ENCODE peak calls at places on chromosomes 1 and 21, in ten cellular contexts. U, L, S, N, R, Q, I, X, V and A are unnamed samples. For H3K9me2, the result is how much of the 10 kb centered on the place peaks cover.

GRCh38 chr1:23369335-23370013 is at the start of gene ZNF436:
- DNase-seq in U (peak), L (peak), S (peak), N (peak), R (peak), Q (peak), I (no peak), X (peak), V (peak), A (peak)

GRCh38 chr1:5479876-5480275 is 512.3 kb downstream of the NPHP4 start:
- DNase-seq in U (no peak), L (no peak), S (no peak), N (no peak), R (no peak), Q (no peak), I (no peak), X (no peak), V (no peak), A (no peak)

GRCh38 chr1:86596891-86597290 is 50.0 kb downstream of the CLCA4 start:
- DNase-seq in U (peak), L (no peak), S (no peak), N (no peak), R (no peak), Q (no peak), I (no peak), X (no peak), V (no peak), A (no peak)

GRCh38 chr1:91836307-91837056 is 49.5 kb downstream of the TGFBR3 start:
- DNase-seq in U (no peak), L (no peak), S (no peak), N (no peak), R (no peak), Q (no peak), I (no peak), X (no peak), V (no peak), A (peak)

GRCh38 chr1:35726814-35727433 is 8.2 kb upstream of the C1orf216 start:
- DNase-seq in U (peak), L (peak), S (peak), N (peak), R (peak), Q (peak), I (peak), X (peak), V (peak), A (peak)

GRCh38 chr1:2969870-2970291 is 51.4 kb upstream of the ACTRT2 start:
- DNase-seq in U (no peak), L (no peak), S (no peak), N (no peak), R (no peak), Q (no peak), I (no peak), X (no peak), V (no peak), A (no peak)

GRCh38 chr1:23895993-23896392 is 17.2 kb downstream of the CNR2 start:
- DNase-seq in U (no peak), L (no peak), S (no peak), N (no peak), R (no peak), Q (no peak), I (no peak), X (no peak), V (no peak), A (no peak)

GRCh38 chr1:151171190-151171589 is 4.6 kb downstream of the TMOD4 start:
- DNase-seq in U (no peak), L (no peak), S (no peak), N (no peak), R (no peak), Q (no peak), I (no peak), X (no peak), V (no peak), A (no peak)

GRCh38 chr21:40120944-40121575 is 253.8 kb downstream of the PCP4 start:
- DNase-seq in U (peak), L (peak), S (peak), N (peak), R (peak), Q (no peak), I (no peak), X (peak), V (peak), A (peak)

GRCh38 chr1:115544131-115544530 is 97.6 kb upstream of the VANGL1 start:
- DNase-seq in U (peak), L (no peak), S (no peak), N (no peak), R (no peak), Q (no peak), I (no peak), X (no peak), V (no peak), A (no peak)

GRCh38 chr1:53700776-53701175 is 38.2 kb downstream of the GLIS1 start:
- DNase-seq in U (no peak), L (no peak), S (no peak), N (no peak), R (no peak), Q (no peak), I (no peak), X (no peak), V (no peak), A (no peak)

GRCh38 chr1:6257541-6258069 is 3.3 kb downstream of the GPR153 start:
- DNase-seq in U (no peak), L (peak), S (no peak), N (no peak), R (no peak), Q (no peak), I (no peak), X (no peak), V (no peak), A (no peak)

GRCh38 chr1:234774971-234775370 is 165.0 kb upstream of the IRF2BP2 start:
- DNase-seq in U (peak), L (no peak), S (no peak), N (peak), R (no peak), Q (no peak), I (no peak), X (no peak), V (no peak), A (no peak)

GRCh38 chr1:113205980-113206766 is 133.2 kb downstream of the LRIG2 start:
- DNase-seq in U (no peak), L (no peak), S (no peak), N (no peak), R (no peak), Q (no peak), I (no peak), X (no peak), V (no peak), A (no peak)

GRCh38 chr1:182193908-182194550 is 132.5 kb upstream of the ZNF648 start:
- DNase-seq in U (peak), L (no peak), S (no peak), N (no peak), R (no peak), Q (no peak), I (no peak), X (no peak), V (no peak), A (no peak)

GRCh38 chr1:20057886-20058420 is 12.0 kb upstream of the PLA2G5 start:
- DNase-seq in U (no peak), L (no peak), S (no peak), N (no peak), R (no peak), Q (no peak), I (no peak), X (no peak), V (no peak), A (no peak)

GRCh38 chr21:28074676-28075075 is 918.0 kb downstream of the LTN1 start:
- DNase-seq in U (no peak), L (no peak), S (no peak), N (no peak), R (no peak), Q (no peak), I (no peak), X (no peak), V (no peak), A (no peak)

GRCh38 chr1:111719135-111719534 is 20.1 kb downstream of the INKA2 start:
- DNase-seq in U (no peak), L (no peak), S (no peak), N (no peak), R (no peak), Q (no peak), I (no peak), X (no peak), V (no peak), A (no peak)

GRCh38 chr1:111720977-111721670 is 18.1 kb downstream of the INKA2 start:
- DNase-seq in U (peak), L (peak), S (no peak), N (no peak), R (no peak), Q (no peak), I (no peak), X (no peak), V (no peak), A (peak)

GRCh38 chr1:111723091-111723806 is 15.9 kb downstream of the INKA2 start:
- DNase-seq in U (no peak), L (no peak), S (no peak), N (no peak), R (peak), Q (no peak), I (no peak), X (no peak), V (peak), A (no peak)

GRCh38 chr1:111719561-111720239 is 19.5 kb downstream of the INKA2 start:
- DNase-seq in U (no peak), L (no peak), S (no peak), N (no peak), R (no peak), Q (no peak), I (no peak), X (no peak), V (no peak), A (no peak)

DNA sequence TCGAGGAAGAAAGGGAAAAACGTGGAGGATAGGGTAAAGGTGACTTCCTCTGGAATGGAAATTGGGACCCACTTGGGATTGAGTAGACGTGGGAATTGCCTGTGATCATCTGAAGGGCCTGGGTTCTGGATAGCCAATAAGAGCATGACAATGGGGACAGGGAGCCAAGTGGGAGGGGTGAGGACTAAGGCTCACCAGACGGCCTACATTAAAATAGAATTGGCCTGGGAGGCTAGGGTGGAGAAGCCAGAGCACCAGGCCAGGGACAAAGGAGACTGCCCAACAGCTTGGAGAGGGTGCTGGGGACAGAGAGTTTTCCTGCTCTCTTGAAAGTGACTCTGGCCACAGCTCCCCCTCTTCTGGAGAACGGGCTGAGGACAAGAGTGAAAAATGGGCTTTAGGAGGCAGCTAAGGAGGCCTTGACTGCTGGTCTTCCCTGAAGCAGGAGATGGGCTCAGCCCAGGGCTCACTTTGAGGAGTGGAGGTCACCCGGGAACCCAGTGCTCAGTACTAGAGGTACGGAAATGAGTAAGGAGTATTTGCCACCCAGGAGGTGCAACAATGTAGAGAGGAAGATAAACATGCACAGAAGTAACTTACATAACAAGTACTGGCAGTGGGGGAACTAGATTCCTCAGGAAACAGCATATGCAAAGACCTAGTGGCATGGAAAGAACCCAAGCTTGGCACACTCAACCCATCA is 18.8 kb downstream of the INKA2 start:
- DNase-seq in U (no peak), L (no peak), S (no peak), N (no peak), R (no peak), Q (no peak), I (no peak), X (no peak), V (no peak), A (peak)
- H3K9me2 ChIP-seq in U (under half), L (under half), S (under half), N (under half), R (under half), Q (under half), I (under half), X (under half), V (under half), A (under half)

DNA sequence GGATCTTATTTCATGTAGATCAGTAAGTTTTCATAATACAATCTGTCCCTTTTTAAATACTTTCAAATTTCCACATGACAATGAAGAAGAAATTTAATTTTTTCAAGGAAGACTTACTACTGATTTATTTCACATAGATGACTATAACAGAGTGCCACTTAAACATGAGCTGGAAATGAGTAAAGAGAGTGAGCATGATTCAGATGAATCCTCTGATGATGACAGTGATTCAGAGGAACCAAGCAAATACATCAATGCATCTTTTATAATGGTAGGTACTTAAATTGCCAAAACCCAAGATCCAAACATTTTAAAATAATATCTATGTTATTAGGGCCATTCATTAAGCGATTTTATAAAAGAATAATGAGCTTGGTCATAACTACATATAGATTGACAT is 110.4 kb downstream of the PTPRC start:
- DNase-seq in U (peak), L (peak), S (no peak), N (no peak), R (no peak), Q (no peak), I (no peak), X (no peak), V (no peak), A (no peak)
- H3K9me2 ChIP-seq in U (under half), L (under half), S (under half), N (under half), R (under half), Q (under half), I (under half), X (under half), V (under half), A (under half)

GRCh38 chr1:70633004-70633403 is 221.9 kb downstream of the CTH start:
- DNase-seq in U (no peak), L (no peak), S (no peak), N (no peak), R (no peak), Q (no peak), I (no peak), X (no peak), V (no peak), A (no peak)
- H3K9me2 ChIP-seq in U (under half), L (under half), S (under half), N (under half), R (under half), Q (under half), I (under half), X (under half), V (under half), A (under half)

DNA sequence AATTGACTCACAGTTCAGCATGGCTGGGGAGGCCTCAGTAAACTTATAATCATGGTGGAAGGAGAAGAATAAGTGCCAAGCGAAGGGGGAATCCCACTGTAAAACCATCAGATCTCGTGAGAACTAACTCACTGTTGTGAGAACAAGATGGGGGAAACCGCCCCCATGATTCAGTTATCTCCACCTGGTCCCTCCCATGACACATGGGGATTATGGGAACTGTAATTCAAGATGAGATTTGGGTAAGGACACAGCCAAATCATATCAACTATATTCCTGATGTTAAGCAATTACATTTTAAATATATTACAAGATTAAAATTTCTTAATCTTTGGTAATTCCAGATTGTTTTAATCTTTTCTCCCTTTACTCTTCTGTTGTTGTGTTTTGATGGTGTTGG is 55.2 kb downstream of the FNBP1L start:
- DNase-seq in U (no peak), L (no peak), S (no peak), N (no peak), R (no peak), Q (no peak), I (no peak), X (no peak), V (no peak), A (no peak)
- H3K9me2 ChIP-seq in U (under half), L (under half), S (under half), N (under half), R (under half), Q (under half), I (under half), X (under half), V (under half), A (under half)

GRCh38 chr21:38358098-38358497 is 101.3 kb downstream of the KCNJ15 start:
- DNase-seq in U (no peak), L (no peak), S (no peak), N (no peak), R (no peak), Q (no peak), I (no peak), X (no peak), V (no peak), A (no peak)

GRCh38 chr21:38355353-38355752 is 98.6 kb downstream of the KCNJ15 start:
- DNase-seq in U (no peak), L (no peak), S (no peak), N (no peak), R (no peak), Q (no peak), I (no peak), X (no peak), V (no peak), A (no peak)

GRCh38 chr21:38358666-38359065 is 101.9 kb downstream of the KCNJ15 start:
- DNase-seq in U (no peak), L (no peak), S (no peak), N (no peak), R (no peak), Q (no peak), I (no peak), X (no peak), V (no peak), A (no peak)

GRCh38 chr21:38355992-38356781 is 99.4 kb downstream of the KCNJ15 start:
- DNase-seq in U (peak), L (peak), S (peak), N (peak), R (peak), Q (peak), I (peak), X (peak), V (peak), A (peak)

GRCh38 chr21:38356898-38357297 is 100.1 kb downstream of the KCNJ15 start:
- DNase-seq in U (no peak), L (no peak), S (no peak), N (no peak), R (no peak), Q (no peak), I (no peak), X (no peak), V (no peak), A (peak)
- H3K9me2 ChIP-seq in U (under half), L (under half), S (under half), N (under half), R (under half), Q (under half), I (under half), X (under half), V (under half), A (under half)